ENCODE peak calls at places on chromosome X, in ten cellular contexts. T is upper lobe of left lung, E is K562, D is transverse colon, C is stomach, U is GM23338, N is suprapubic skin, K is prostate gland, M is HCT116, X is GM12878. V is an unnamed sample.

GRCh38 chrX:101408530-101408836 is 461 bp downstream of the HNRNPH2 start:
- DNase-seq in T (no peak), D (no peak), N (no peak), U (no peak), X (no peak), E (peak), M (no peak), C (no peak), K (no peak), V (no peak)

GRCh38 chrX:346034-346813 is 27.6 kb upstream of the GTPBP6 start:
- DNase-seq in N (peak), U (peak), X (no peak), M (no peak), T (no peak), K (no peak), D (no peak), E (no peak), C (no peak), V (no peak)

GRCh38 chrX:130704053-130705038 is 198.7 kb downstream of the ENOX2 start:
- DNase-seq in N (no peak), U (no peak), X (no peak), M (no peak), K (no peak), E (no peak), D (no peak), C (no peak), T (no peak), V (no peak)

GRCh38 chrX:144732588-144732987 is 514.7 kb upstream of the SPANXN1 start:
- DNase-seq in D (no peak), C (no peak), N (no peak), X (no peak), M (no peak), T (no peak), U (no peak), E (no peak), K (no peak), V (no peak)

GRCh38 chrX:40423299-40423698 is 157.5 kb upstream of the ATP6AP2 start:
- DNase-seq in M (peak), U (no peak), E (no peak), K (peak), N (no peak), C (peak), T (no peak), D (no peak), X (no peak), V (peak)

GRCh38 chrX:121365572-121366161 is 318.3 kb downstream of the GLUD2 start:
- DNase-seq in C (no peak), K (no peak), N (no peak), E (no peak), D (peak), T (no peak), U (no peak), X (no peak), M (no peak), V (no peak)

GRCh38 chrX:140362861-140363260 is 142.0 kb downstream of the SOX3 start:
- DNase-seq in D (no peak), X (no peak), M (no peak), U (no peak), E (no peak), T (no peak), K (no peak), N (no peak), C (no peak), V (no peak)

GRCh38 chrX:9646471-9647038 is 119.1 kb downstream of the GPR143 start:
- DNase-seq in E (no peak), M (no peak), N (no peak), T (no peak), X (no peak), D (no peak), K (no peak), C (no peak), U (no peak), V (no peak)

GRCh38 chrX:153060095-153060445 is 3.8 kb downstream of the PNMA3 start:
- DNase-seq in X (no peak), U (no peak), D (no peak), K (no peak), E (no peak), C (no peak), T (no peak), M (no peak), N (no peak), V (no peak)

DNA sequence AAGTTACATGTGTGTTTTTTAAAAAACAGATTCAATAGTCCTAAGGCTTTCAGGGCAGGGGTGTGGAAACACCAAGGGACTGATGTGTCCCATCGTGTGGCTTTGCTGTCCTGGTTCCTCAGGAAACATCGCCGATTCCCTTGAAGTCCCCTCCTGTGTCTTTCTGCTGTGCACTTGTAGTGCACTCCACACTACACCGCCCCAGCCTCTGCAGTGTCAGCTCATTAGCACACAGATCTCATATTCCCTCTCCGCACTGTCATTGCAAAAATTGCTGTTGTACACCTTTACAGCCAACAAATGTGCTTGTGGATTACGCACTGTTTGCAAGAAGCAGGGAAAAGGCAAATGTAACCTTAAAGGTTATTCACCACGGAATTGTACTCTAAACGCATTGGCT is 5.2 kb downstream of the GRIA3 start:
- DNase-seq in T (no peak), D (no peak), C (no peak), U (no peak), M (no peak), K (no peak), E (no peak), X (no peak), N (no peak), V (no peak)
- TF ChIP-seq POLR2AphosphoS5 in T (no peak), D (no peak), C (no peak), U (no peak), M (no peak), K (no peak), E (no peak), X (no peak), N (no peak), V (no peak)

GRCh38 chrX:11437642-11438379 is 144.6 kb downstream of the AMELX start:
- DNase-seq in X (no peak), N (no peak), E (peak), T (no peak), U (no peak), D (peak), C (no peak), M (no peak), K (no peak), V (no peak)
- H3K4me3 ChIP-seq in X (no peak), N (no peak), E (peak), T (no peak), U (no peak), D (no peak), C (no peak), M (no peak), K (no peak), V (no peak)

DNA sequence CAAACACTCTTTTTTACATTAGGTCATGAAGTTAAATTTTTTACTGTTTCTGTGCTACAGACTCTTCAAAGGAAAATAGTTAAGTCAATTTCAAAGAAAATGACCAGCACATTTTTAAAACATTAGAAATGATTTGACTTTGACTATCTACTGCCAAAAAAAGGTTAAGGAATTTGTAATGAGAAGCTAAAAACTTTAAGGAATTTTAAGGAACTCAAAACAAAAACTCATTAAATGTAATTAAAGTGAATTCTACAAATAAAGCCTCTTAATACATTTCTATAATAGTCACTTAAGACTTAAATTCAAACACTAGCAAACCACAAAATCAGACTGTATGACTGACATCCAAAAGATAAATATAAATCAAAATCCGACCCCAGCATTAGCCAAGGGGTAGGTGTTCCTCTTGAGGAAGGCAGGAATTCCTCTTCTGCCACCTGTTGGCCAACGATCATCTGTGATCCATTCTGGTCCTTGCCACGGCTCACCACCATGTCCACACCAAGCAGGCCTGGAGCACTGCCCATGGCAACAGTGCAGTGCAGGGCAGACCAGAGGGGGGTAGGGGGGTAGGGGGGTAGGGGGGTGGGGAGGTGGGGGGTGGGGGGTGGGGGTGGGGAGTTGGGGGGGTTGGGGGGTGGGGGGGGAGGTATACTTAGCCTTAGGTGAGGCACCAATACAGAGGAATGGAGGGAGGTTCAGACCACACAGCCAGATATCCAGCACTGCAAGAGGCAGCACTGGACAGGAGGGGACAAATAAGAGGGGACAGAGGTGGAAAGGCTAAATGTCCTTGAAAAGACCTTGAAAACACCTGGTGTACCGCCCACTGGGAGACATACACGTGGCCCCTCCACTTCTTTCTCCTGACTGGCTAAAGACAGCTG is 287.4 kb downstream of the CHIC1 start:
- DNase-seq in D (peak), E (peak), C (peak), K (no peak), M (peak), N (no peak), U (peak), T (peak), X (peak), V (peak)
- TF ChIP-seq CTCF in D (no peak), E (peak), C (no peak), K (no peak), M (peak), N (no peak), U (peak), T (no peak), X (peak), V (no peak)

DNA sequence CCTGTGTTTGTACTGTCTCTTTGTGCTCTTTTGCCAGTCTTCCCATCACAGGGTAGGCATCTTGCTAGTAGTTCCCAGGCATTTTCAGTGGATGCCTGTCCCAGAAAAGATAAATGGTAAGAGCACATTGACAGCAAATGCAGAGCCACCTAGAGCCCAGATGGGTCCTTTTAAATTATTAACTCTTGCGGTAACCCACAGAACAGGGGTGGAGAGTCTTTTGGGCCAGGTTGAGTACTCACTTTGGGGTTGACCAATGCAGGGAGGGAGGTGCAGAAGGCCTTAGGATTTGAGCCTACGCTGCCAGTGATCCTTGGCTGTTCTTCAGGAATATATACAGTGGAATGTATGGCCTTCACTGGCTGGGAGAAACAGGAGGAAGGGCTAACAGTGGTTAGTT is 173.8 kb downstream of the MSN start:
- DNase-seq in C (no peak), X (no peak), K (no peak), E (no peak), U (no peak), T (no peak), D (no peak), M (no peak), N (no peak), V (no peak)
- TF ChIP-seq POLR2AphosphoS5 in C (no peak), X (no peak), K (no peak), E (no peak), U (no peak), T (no peak), D (no peak), M (no peak), N (no peak), V (no peak)

GRCh38 chrX:64977051-64977450 is 801 bp upstream of the ZC4H2 start:
- DNase-seq in D (no peak), N (no peak), M (no peak), C (no peak), X (no peak), U (no peak), E (no peak), K (no peak), T (no peak), V (no peak)
- H3K4me3 ChIP-seq in D (no peak), N (no peak), M (no peak), C (peak), X (no peak), U (peak), E (no peak), K (no peak), T (peak), V (no peak)

GRCh38 chrX:151042852-151043251 is 59.7 kb downstream of the HMGB3 start:
- DNase-seq in E (no peak), X (no peak), M (no peak), D (no peak), K (no peak), C (no peak), T (no peak), U (no peak), N (no peak), V (no peak)
- TF ChIP-seq CTCF in E (no peak), X (no peak), M (no peak), D (no peak), K (no peak), C (no peak), T (no peak), U (no peak), N (no peak), V (no peak)

V was measured in breast epithelium.